ENCODE peak calls at places on chromosomes 6 and 20, in ten cellular contexts. X is lung, T is IMR-90, F is ovary, K is SK-N-SH, O is GM12878, Y is PC-3, W is left ventricle myocardium inferior, L is sigmoid colon, R is esophagus muscularis mucosa. S is an unnamed sample.

GRCh38 chr6:37101991-37102298 is 68.0 kb upstream of the PIM1 start:
- DNase-seq in X (no peak), T (no peak), F (no peak), K (no peak), O (no peak), Y (no peak), W (no peak), L (no peak), R (no peak), S (no peak)

GRCh38 chr20:25020901-25021301 is 28.4 kb upstream of the APMAP start:
- DNase-seq in X (no peak), T (no peak), F (no peak), K (no peak), O (no peak), Y (no peak), W (peak; percentile 52), L (peak; percentile 48), R (no peak), S (no peak)

GRCh38 chr20:46530640-46531039 is 17.3 kb upstream of the ZNF334 start:
- DNase-seq in X (no peak), T (no peak), F (no peak), K (no peak), O (no peak), Y (no peak), W (no peak), L (no peak), R (no peak), S (no peak)

GRCh38 chr6:35552285-35552917 is 39.7 kb upstream of the TULP1 start:
- DNase-seq in X (peak; percentile 39), T (peak; percentile 35), F (no peak), K (peak; percentile 40), O (peak; percentile 15), Y (peak; percentile 80), W (no peak), L (no peak), R (no peak), S (peak; percentile 37)

GRCh38 chr6:45467853-45468252 is 90.1 kb upstream of the SUPT3H start:
- DNase-seq in X (no peak), T (no peak), F (no peak), K (no peak), O (no peak), Y (no peak), W (no peak), L (no peak), R (no peak), S (no peak)

GRCh38 chr20:6519556-6519955 is 247.9 kb upstream of the BMP2 start:
- DNase-seq in X (no peak), T (peak; percentile 91), F (no peak), K (no peak), O (no peak), Y (peak; percentile 90), W (no peak), L (no peak), R (no peak), S (no peak)

GRCh38 chr6:74867286-74867685 is 338.6 kb downstream of the COL12A1 start:
- DNase-seq in X (no peak), T (no peak), F (no peak), K (no peak), O (no peak), Y (no peak), W (no peak), L (no peak), R (no peak), S (no peak)

GRCh38 chr6:126919947-126920346 is 198.5 kb upstream of the RSPO3 start:
- DNase-seq in X (no peak), T (peak; percentile 99), F (no peak), K (no peak), O (no peak), Y (peak; percentile 47), W (no peak), L (no peak), R (no peak), S (peak; percentile 6)

GRCh38 chr6:28587746-28588075 is 62.0 kb downstream of the GPX5 start:
- DNase-seq in X (no peak), T (no peak), F (no peak), K (no peak), O (no peak), Y (no peak), W (no peak), L (no peak), R (no peak), S (no peak)

GRCh38 chr6:44238687-44239350 is 8.1 kb upstream of the HSP90AB1 start:
- DNase-seq in X (no peak), T (no peak), F (peak; percentile 28), K (no peak), O (no peak), Y (peak; percentile 48), W (no peak), L (no peak), R (no peak), S (no peak)

GRCh38 chr6:131038612-131039344 is 24.3 kb downstream of the EPB41L2 start:
- DNase-seq in X (no peak), T (peak; percentile 71), F (no peak), K (no peak), O (no peak), Y (no peak), W (no peak), L (no peak), R (no peak), S (no peak)

GRCh38 chr6:43405354-43405753 is 22.0 kb upstream of the ABCC10 start:
- DNase-seq in X (no peak), T (no peak), F (no peak), K (no peak), O (no peak), Y (peak; percentile 56), W (no peak), L (no peak), R (no peak), S (no peak)

GRCh38 chr20:10779911-10780310 is 106.1 kb upstream of the JAG1 start:
- DNase-seq in X (no peak), T (no peak), F (no peak), K (no peak), O (no peak), Y (no peak), W (no peak), L (no peak), R (peak; percentile 47), S (no peak)

DNA sequence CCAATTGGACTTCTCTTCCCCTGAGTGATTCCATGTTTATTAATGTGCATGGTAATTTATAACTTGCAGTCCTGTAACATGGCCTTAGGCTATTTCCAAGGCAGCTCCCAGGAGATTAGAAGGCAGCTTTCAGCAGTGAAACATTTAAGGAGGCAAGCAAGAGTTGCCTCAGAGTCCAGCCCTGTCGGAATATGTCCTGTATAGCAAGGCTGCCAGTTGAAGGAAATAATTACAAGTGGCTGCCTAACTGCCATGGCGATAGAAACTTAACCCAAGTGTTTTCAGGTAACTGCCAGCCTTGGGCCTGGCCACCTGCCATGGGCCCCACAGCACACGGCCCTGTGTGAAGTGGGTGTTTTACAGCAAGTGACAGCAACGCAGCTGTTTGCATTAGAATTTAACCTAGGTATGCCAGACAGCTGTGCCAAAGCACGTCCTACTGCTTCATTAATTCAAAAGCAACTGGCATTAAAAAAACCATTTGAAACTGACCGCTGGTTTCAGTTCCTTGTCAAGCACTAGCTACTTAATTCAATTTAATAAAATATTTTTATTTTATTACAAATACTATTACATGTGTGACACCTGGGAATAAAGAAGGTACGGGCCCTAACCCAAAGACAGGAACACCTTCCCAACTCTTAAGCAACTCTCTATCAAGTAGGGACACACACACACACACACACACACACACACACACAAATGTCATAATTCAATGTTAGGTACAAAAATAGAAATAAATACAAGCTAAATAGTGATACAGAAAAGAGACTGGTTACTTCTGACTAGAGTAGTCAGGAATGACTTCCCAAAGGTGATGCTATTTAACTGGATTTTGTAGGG is 151.8 kb upstream of the HEY2 start:
- DNase-seq in X (peak; percentile 70), T (no peak), F (no peak), K (no peak), O (no peak), Y (no peak), W (peak; percentile 61), L (no peak), R (no peak), S (peak; percentile 6)
- TF ChIP-seq CTCF in X (no peak), T (no peak), F (no peak), K (no peak), O (no peak), Y (no peak), W (peak; percentile 19), L (no peak), R (no peak), S (no peak)

GRCh38 chr6:33453361-33454008 is 891 bp upstream of the ZBTB9 start:
- DNase-seq in X (no peak), T (no peak), F (no peak), K (peak; percentile 51), O (no peak), Y (no peak), W (no peak), L (no peak), R (no peak), S (no peak)
- H3K27ac ChIP-seq in X (peak overlapping the region; percentile 71), T (peak overlapping the region; percentile 72), F (peak overlapping the region; percentile 65), K (peak overlapping the region; percentile 79), O (peak overlapping the region; percentile 81), Y (peak overlapping the region; percentile 10), W (peak overlapping the region; percentile 88), L (peak overlapping the region; percentile 81), R (peak overlapping the region; percentile 88), S (peak overlapping the region; percentile 53)

DNA sequence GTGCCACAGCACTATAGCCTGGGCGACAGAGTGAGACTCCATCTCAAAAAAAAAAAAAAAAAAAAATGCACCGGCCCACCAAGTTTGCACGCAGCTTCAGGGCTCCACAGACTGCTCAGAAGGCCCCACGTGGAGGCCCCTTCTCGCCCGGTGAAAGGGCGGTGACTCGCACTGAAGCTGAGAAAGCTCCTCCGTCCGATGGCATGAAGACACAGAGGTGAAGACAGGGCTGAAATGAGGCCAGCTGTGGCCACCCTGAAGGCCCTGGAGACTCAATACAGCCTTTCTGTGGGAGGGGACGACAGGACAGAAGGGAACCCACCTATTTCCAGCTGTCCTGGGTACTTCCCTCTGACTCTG is 84.0 kb downstream of the PTPN1 start:
- DNase-seq in X (no peak), T (no peak), F (no peak), K (no peak), O (no peak), Y (no peak), W (no peak), L (no peak), R (no peak), S (no peak)
- TF ChIP-seq CTCF in X (no peak), T (no peak), F (no peak), K (no peak), O (no peak), Y (no peak), W (no peak), L (no peak), R (no peak), S (no peak)

DNA sequence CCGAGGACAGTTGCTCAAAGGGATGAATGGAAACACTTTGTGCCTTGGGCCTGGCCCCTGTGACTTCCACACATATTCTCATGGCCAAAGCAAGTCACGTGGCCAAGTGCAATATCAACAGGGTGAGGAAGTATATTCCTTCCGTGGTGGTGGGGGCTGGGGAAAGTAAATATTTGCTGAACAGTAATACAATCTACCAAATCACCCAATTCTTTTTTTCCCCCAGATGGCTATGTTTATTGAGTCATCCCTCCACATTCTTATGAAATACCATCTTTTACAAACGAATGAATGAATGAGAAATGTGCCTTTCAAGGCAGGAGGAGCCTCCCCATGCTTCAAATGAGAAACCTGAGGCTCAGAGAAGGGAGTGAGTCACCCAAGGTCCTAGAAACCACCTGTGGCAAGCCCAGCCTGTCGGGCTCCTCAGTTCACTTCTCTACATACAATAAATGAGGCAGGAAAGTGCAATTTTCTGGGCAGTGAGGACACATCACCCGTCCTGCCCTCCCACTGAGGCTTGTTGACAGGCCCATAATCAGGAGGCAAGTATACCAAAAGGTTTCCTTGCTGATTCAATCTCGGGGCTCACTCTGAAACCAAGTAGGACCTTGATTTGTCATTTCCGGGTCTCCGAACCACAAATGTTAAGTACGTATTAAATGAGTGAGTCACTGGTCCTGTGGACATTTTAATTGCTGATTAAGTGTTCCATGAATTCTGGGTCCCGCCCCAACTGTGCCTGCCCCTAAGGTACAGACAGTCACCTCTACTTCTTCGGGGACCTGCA is 25.3 kb upstream of the TOP1 start:
- DNase-seq in X (peak; percentile 86), T (peak; percentile 99), F (no peak), K (no peak), O (no peak), Y (peak; percentile 99), W (peak; percentile 49), L (peak; percentile 94), R (no peak), S (peak; percentile 90)
- H3K27ac ChIP-seq in X (no peak overlapping the region), T (peak overlapping the region; percentile 88), F (no peak overlapping the region), K (peak overlapping the region; percentile 62), O (peak overlapping the region; percentile 78), Y (peak overlapping the region; percentile 99), W (peak overlapping the region; percentile 75), L (peak overlapping the region; percentile 55), R (peak overlapping the region; percentile 73), S (peak overlapping the region; percentile 88)

S was measured in A673.